ENCODE peak calls at places on chromosomes 7 and 10, in eight cellular contexts. One of them, this sample, is unnamed.

GRCh38 chr7:141208539-141208938 is 134.7 kb downstream of the TMEM178B start:
- DNase-seq in Peyer's patch: no peak
- DNase-seq in transverse colon: no peak
- DNase-seq in GM12878: no peak
- DNase-seq in HCT116: no peak
- DNase-seq in spleen: no peak
- DNase-seq in IMR-90: no peak
- DNase-seq in adrenal gland: no peak
- DNase-seq in this sample: no peak

GRCh38 chr7:82578430-82578829 is 134.9 kb upstream of the CACNA2D1 start:
- DNase-seq in Peyer's patch: no peak
- DNase-seq in transverse colon: no peak
- DNase-seq in GM12878: no peak
- DNase-seq in HCT116: no peak
- DNase-seq in spleen: no peak
- DNase-seq in IMR-90: peak
- DNase-seq in adrenal gland: no peak
- DNase-seq in this sample: no peak

GRCh38 chr10:105986896-105987638 is 1177.4 kb downstream of the SORCS1 start:
- DNase-seq in Peyer's patch: no peak
- DNase-seq in transverse colon: no peak
- DNase-seq in GM12878: no peak
- DNase-seq in HCT116: no peak
- DNase-seq in spleen: no peak
- DNase-seq in IMR-90: no peak
- DNase-seq in adrenal gland: no peak
- DNase-seq in this sample: no peak

GRCh38 chr10:119821172-119821571 is 51.5 kb downstream of the MCMBP start:
- DNase-seq in Peyer's patch: no peak
- DNase-seq in transverse colon: no peak
- DNase-seq in GM12878: no peak
- DNase-seq in HCT116: no peak
- DNase-seq in spleen: no peak
- DNase-seq in IMR-90: no peak
- DNase-seq in adrenal gland: no peak
- DNase-seq in this sample: no peak

GRCh38 chr10:1155791-1156615 is 99.8 kb downstream of the WDR37 start:
- DNase-seq in Peyer's patch: no peak
- DNase-seq in transverse colon: no peak
- DNase-seq in GM12878: no peak
- DNase-seq in HCT116: no peak
- DNase-seq in spleen: no peak
- DNase-seq in IMR-90: no peak
- DNase-seq in adrenal gland: peak
- DNase-seq in this sample: peak

GRCh38 chr7:100166966-100167911 is 1.2 kb downstream of the GAL3ST4 start:
- DNase-seq in Peyer's patch: no peak
- DNase-seq in transverse colon: no peak
- DNase-seq in GM12878: no peak
- DNase-seq in HCT116: no peak
- DNase-seq in spleen: peak
- DNase-seq in IMR-90: no peak
- DNase-seq in adrenal gland: no peak
- DNase-seq in this sample: no peak

GRCh38 chr10:96360766-96361165 is 2.0 kb upstream of the OPALIN start:
- DNase-seq in Peyer's patch: no peak
- DNase-seq in transverse colon: no peak
- DNase-seq in GM12878: no peak
- DNase-seq in HCT116: no peak
- DNase-seq in spleen: no peak
- DNase-seq in IMR-90: no peak
- DNase-seq in adrenal gland: no peak
- DNase-seq in this sample: no peak

GRCh38 chr10:125911145-125911544 is 14.8 kb downstream of the FANK1 start:
- DNase-seq in Peyer's patch: no peak
- DNase-seq in transverse colon: peak
- DNase-seq in GM12878: no peak
- DNase-seq in HCT116: no peak
- DNase-seq in spleen: no peak
- DNase-seq in IMR-90: no peak
- DNase-seq in adrenal gland: no peak
- DNase-seq in this sample: no peak

GRCh38 chr7:46969303-46970130 is 612.4 kb downstream of the TNS3 start:
- DNase-seq in Peyer's patch: no peak
- DNase-seq in transverse colon: peak
- DNase-seq in GM12878: no peak
- DNase-seq in HCT116: no peak
- DNase-seq in spleen: no peak
- DNase-seq in IMR-90: peak
- DNase-seq in adrenal gland: no peak
- DNase-seq in this sample: no peak

GRCh38 chr7:149496642-149497391 is 792 bp downstream of the ZNF746 start:
- DNase-seq in Peyer's patch: peak
- DNase-seq in transverse colon: peak
- DNase-seq in GM12878: no peak
- DNase-seq in HCT116: no peak
- DNase-seq in spleen: peak
- DNase-seq in IMR-90: peak
- DNase-seq in adrenal gland: no peak
- DNase-seq in this sample: no peak

GRCh38 chr10:100109670-100110069 is 28.0 kb upstream of the CPN1 start:
- DNase-seq in Peyer's patch: no peak
- DNase-seq in transverse colon: no peak
- DNase-seq in GM12878: no peak
- DNase-seq in HCT116: peak
- DNase-seq in spleen: no peak
- DNase-seq in IMR-90: no peak
- DNase-seq in adrenal gland: no peak
- DNase-seq in this sample: no peak

GRCh38 chr10:73650537-73651331 is 5.1 kb downstream of the SYNPO2L start:
- DNase-seq in Peyer's patch: no peak
- DNase-seq in transverse colon: no peak
- DNase-seq in GM12878: peak
- DNase-seq in HCT116: no peak
- DNase-seq in spleen: no peak
- DNase-seq in IMR-90: peak
- DNase-seq in adrenal gland: no peak
- DNase-seq in this sample: no peak

GRCh38 chr10:128631801-128632241 is 505.6 kb upstream of the MKI67 start:
- DNase-seq in Peyer's patch: no peak
- DNase-seq in transverse colon: no peak
- DNase-seq in GM12878: no peak
- DNase-seq in HCT116: peak
- DNase-seq in spleen: no peak
- DNase-seq in IMR-90: no peak
- DNase-seq in adrenal gland: no peak
- DNase-seq in this sample: no peak

DNA sequence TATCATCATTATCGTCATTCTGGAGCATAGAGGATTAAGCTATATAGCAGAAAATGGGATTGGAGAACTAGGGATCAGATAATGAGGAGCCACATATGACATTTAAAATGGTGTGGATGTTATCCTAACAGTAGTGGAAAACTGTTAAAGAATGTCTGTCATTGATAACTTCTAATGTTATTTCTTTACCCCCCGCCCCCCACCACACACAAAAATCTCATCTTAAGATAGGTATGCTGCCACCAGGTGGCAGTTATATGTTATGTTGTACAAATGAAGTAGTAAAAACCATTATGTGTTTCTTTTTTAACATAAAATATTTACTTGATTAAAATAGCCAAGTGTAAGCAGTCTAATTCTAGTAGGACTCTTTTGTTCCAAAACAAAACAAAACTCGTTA is 13.0 kb downstream of the AKAP9 start:
- DNase-seq in Peyer's patch: no peak
- DNase-seq in transverse colon: no peak
- DNase-seq in GM12878: no peak
- DNase-seq in HCT116: no peak
- DNase-seq in spleen: no peak
- DNase-seq in IMR-90: peak
- DNase-seq in adrenal gland: no peak
- DNase-seq in this sample: no peak
- TF ChIP-seq CTCF in Peyer's patch: no peak
- TF ChIP-seq CTCF in transverse colon: no peak
- TF ChIP-seq CTCF in GM12878: peak
- TF ChIP-seq CTCF in HCT116: peak
- TF ChIP-seq CTCF in spleen: no peak
- TF ChIP-seq CTCF in IMR-90: peak
- TF ChIP-seq CTCF in adrenal gland: no peak
- TF ChIP-seq CTCF in this sample: no peak

GRCh38 chr10:102268333-102268999 is 23.1 kb downstream of the GBF1 start:
- DNase-seq in Peyer's patch: no peak
- DNase-seq in transverse colon: no peak
- DNase-seq in GM12878: no peak
- DNase-seq in HCT116: no peak
- DNase-seq in spleen: no peak
- DNase-seq in IMR-90: peak
- DNase-seq in adrenal gland: no peak
- DNase-seq in this sample: no peak
- H3K27ac ChIP-seq in Peyer's patch: peak
- H3K27ac ChIP-seq in transverse colon: no peak
- H3K27ac ChIP-seq in GM12878: no peak
- H3K27ac ChIP-seq in HCT116: no peak
- H3K27ac ChIP-seq in spleen: no peak
- H3K27ac ChIP-seq in IMR-90: peak
- H3K27ac ChIP-seq in adrenal gland: no peak
- H3K27ac ChIP-seq in this sample: no peak

DNA sequence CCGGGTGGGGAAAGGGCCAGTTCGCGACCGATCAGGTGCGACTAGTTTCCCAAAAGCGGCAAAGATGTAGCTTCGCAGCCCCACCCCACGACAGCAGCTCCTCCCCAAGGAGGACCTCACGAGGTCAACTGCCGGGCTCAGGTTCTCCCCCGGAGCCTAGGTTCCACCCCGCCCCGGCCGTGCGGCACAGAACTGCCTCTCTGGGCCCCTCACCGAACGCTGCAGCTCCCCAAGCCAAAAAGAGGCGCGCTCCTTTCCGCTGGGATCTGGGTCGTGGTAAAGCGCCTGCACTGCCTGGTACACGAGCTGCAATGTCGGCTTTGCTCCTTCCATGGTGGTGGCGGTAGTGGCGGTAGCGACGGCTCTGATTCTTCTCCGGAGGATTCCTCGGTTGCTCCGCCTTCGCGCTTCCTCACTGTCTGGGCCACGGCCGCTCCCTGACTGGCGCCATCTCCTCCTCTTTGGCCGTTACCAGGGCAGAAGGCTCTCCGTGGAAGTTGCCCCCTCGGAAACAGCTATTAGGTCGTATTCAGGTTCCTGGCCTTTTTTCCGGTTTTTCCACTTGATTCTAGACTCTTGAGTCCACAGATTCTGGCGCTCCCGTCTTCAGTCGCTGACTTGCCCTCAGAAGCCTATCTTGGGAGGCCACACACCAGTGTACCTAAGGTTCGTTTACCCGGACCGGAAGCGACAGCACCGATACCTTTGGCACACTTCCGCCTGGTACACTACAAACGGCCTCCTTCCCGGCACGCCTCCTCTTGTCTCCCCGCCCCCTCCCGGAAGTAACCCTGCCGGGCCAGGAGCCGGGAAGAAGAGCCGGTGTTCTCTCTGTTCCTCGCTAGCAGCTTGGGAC is at the start of gene TNPO3:
- DNase-seq in Peyer's patch: peak
- DNase-seq in transverse colon: peak
- DNase-seq in GM12878: peak
- DNase-seq in HCT116: peak
- DNase-seq in spleen: peak
- DNase-seq in IMR-90: peak
- DNase-seq in adrenal gland: peak
- DNase-seq in this sample: no peak
- TF ChIP-seq POLR2A in Peyer's patch: peak
- TF ChIP-seq POLR2A in transverse colon: peak
- TF ChIP-seq POLR2A in GM12878: peak
- TF ChIP-seq POLR2A in HCT116: peak
- TF ChIP-seq POLR2A in spleen: peak
- TF ChIP-seq POLR2A in IMR-90: peak
- TF ChIP-seq POLR2A in adrenal gland: peak
- TF ChIP-seq POLR2A in this sample: peak

GRCh38 chr7:47991741-47992311 is 12.4 kb upstream of the HUS1 start:
- DNase-seq in Peyer's patch: peak
- DNase-seq in transverse colon: peak
- DNase-seq in GM12878: peak
- DNase-seq in HCT116: no peak
- DNase-seq in spleen: peak
- DNase-seq in IMR-90: peak
- DNase-seq in adrenal gland: peak
- DNase-seq in this sample: peak

GRCh38 chr7:47992446-47992845 is 13.0 kb upstream of the HUS1 start:
- DNase-seq in Peyer's patch: no peak
- DNase-seq in transverse colon: no peak
- DNase-seq in GM12878: no peak
- DNase-seq in HCT116: no peak
- DNase-seq in spleen: no peak
- DNase-seq in IMR-90: no peak
- DNase-seq in adrenal gland: no peak
- DNase-seq in this sample: no peak

GRCh38 chr7:47990592-47990991 is 11.2 kb upstream of the HUS1 start:
- DNase-seq in Peyer's patch: no peak
- DNase-seq in transverse colon: no peak
- DNase-seq in GM12878: no peak
- DNase-seq in HCT116: no peak
- DNase-seq in spleen: no peak
- DNase-seq in IMR-90: no peak
- DNase-seq in adrenal gland: no peak
- DNase-seq in this sample: no peak

GRCh38 chr7:47991270-47991669 is 11.9 kb upstream of the HUS1 start:
- DNase-seq in Peyer's patch: no peak
- DNase-seq in transverse colon: no peak
- DNase-seq in GM12878: no peak
- DNase-seq in HCT116: no peak
- DNase-seq in spleen: no peak
- DNase-seq in IMR-90: no peak
- DNase-seq in adrenal gland: no peak
- DNase-seq in this sample: no peak

GRCh38 chr7:47988496-47989386 is 9.3 kb upstream of the HUS1 start:
- DNase-seq in Peyer's patch: no peak
- DNase-seq in transverse colon: no peak
- DNase-seq in GM12878: no peak
- DNase-seq in HCT116: no peak
- DNase-seq in spleen: no peak
- DNase-seq in IMR-90: peak
- DNase-seq in adrenal gland: no peak
- DNase-seq in this sample: no peak
- TF ChIP-seq CTCF in Peyer's patch: peak
- TF ChIP-seq CTCF in transverse colon: no peak
- TF ChIP-seq CTCF in GM12878: peak
- TF ChIP-seq CTCF in HCT116: peak
- TF ChIP-seq CTCF in spleen: no peak
- TF ChIP-seq CTCF in IMR-90: peak
- TF ChIP-seq CTCF in adrenal gland: no peak
- TF ChIP-seq CTCF in this sample: no peak

DNA sequence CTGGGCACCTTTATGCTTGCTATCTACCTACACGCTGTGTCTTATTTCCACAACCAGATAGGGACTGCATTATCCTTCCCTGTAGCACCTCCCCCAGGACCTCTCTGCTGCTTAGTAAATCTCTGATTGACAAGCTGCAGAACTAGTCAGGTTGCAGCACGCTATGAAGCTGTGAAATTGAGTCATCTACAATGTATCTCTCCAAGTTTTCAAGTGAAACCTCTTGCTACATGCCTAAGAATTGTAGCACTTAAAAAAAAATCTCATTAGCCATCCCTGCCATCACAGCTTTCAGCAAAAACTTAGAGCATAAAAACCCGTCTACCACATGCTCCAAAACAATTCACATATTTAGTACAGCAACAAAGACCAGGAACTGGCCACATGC is 69.7 kb upstream of the FGFR2 start:
- DNase-seq in Peyer's patch: no peak
- DNase-seq in transverse colon: no peak
- DNase-seq in GM12878: no peak
- DNase-seq in HCT116: no peak
- DNase-seq in spleen: no peak
- DNase-seq in IMR-90: no peak
- DNase-seq in adrenal gland: no peak
- DNase-seq in this sample: no peak
- H3K27ac ChIP-seq in Peyer's patch: no peak
- H3K27ac ChIP-seq in transverse colon: peak
- H3K27ac ChIP-seq in GM12878: no peak
- H3K27ac ChIP-seq in HCT116: no peak
- H3K27ac ChIP-seq in spleen: no peak
- H3K27ac ChIP-seq in IMR-90: no peak
- H3K27ac ChIP-seq in adrenal gland: no peak
- H3K27ac ChIP-seq in this sample: peak

This sample was measured in vagina.